ENCODE peak calls at places on chromosome 11, in eight cellular contexts. V, X, D, O, I, G, F and M are unnamed samples.

GRCh38 chr11:69444381-69445130 is 36.9 kb upstream of the LINC01488 start:
- DNase-seq in V (no peak), X (peak), D (peak), O (no peak), I (no peak), G (no peak), F (peak), M (peak)

GRCh38 chr11:12074529-12075195 is 35.7 kb upstream of the MICAL2 start:
- DNase-seq in V (no peak), X (no peak), D (peak), O (no peak), I (no peak), G (no peak), F (no peak), M (peak)

GRCh38 chr11:69939551-69940245 is 120.5 kb upstream of the FGF3 start:
- DNase-seq in V (no peak), X (no peak), D (peak), O (peak), I (no peak), G (no peak), F (peak), M (peak)

GRCh38 chr11:75563978-75564552 is 2.0 kb downstream of the SERPINH1 start:
- DNase-seq in V (no peak), X (no peak), D (peak), O (peak), I (no peak), G (no peak), F (peak), M (peak)

GRCh38 chr11:102886999-102887398 is 12.2 kb upstream of the MMP12 start:
- DNase-seq in V (no peak), X (no peak), D (no peak), O (peak), I (no peak), G (no peak), F (no peak), M (peak)

GRCh38 chr11:120561286-120561685 is 49.7 kb downstream of the GRIK4 start:
- DNase-seq in V (no peak), X (no peak), D (no peak), O (no peak), I (no peak), G (no peak), F (no peak), M (no peak)

GRCh38 chr11:112972399-112973115 is 11.3 kb downstream of the NCAM1 start:
- DNase-seq in V (no peak), X (no peak), D (no peak), O (no peak), I (no peak), G (no peak), F (no peak), M (no peak)

GRCh38 chr11:22976146-22976545 is 115.9 kb upstream of the CCDC179 start:
- DNase-seq in V (no peak), X (no peak), D (peak), O (no peak), I (no peak), G (no peak), F (peak), M (peak)

GRCh38 chr11:117438371-117439000 is 110.8 kb downstream of the CEP164 start:
- DNase-seq in V (no peak), X (no peak), D (no peak), O (no peak), I (no peak), G (no peak), F (peak), M (peak)

GRCh38 chr11:60485987-60486386 is 6.6 kb upstream of the MS4A12 start:
- DNase-seq in V (no peak), X (no peak), D (no peak), O (peak), I (no peak), G (no peak), F (no peak), M (no peak)

GRCh38 chr11:119338318-119338890 is 2.3 kb downstream of the C1QTNF5 start:
- DNase-seq in V (no peak), X (peak), D (peak), O (peak), I (peak), G (peak), F (peak), M (peak)

GRCh38 chr11:67429038-67429668 is 859 bp downstream of the RPS6KB2 start:
- DNase-seq in V (no peak), X (no peak), D (no peak), O (no peak), I (no peak), G (no peak), F (no peak), M (no peak)

GRCh38 chr11:47566166-47566546 is 757 bp downstream of the PTPMT1 start:
- DNase-seq in V (no peak), X (no peak), D (no peak), O (no peak), I (no peak), G (no peak), F (no peak), M (peak)

GRCh38 chr11:88484873-88485621 is 147.5 kb upstream of the CTSC start:
- DNase-seq in V (peak), X (no peak), D (peak), O (peak), I (no peak), G (no peak), F (peak), M (peak)

GRCh38 chr11:131688056-131688693 is 317.8 kb downstream of the NTM start:
- DNase-seq in V (no peak), X (peak), D (peak), O (peak), I (peak), G (peak), F (peak), M (peak)

GRCh38 chr11:57513911-57514537 is 1.5 kb downstream of the SLC43A1 start:
- DNase-seq in V (no peak), X (peak), D (no peak), O (no peak), I (peak), G (no peak), F (peak), M (peak)